ENCODE peak calls at places on chromosomes 16 and 17, in six cellular contexts. A is H1, J is neuronal stem cell, B is IMR-90, X is H9, U is trophoblast cell. D is an unnamed sample.

GRCh38 chr17:40180694-40181093 is 3.4 kb downstream of the RAPGEFL1 start:
- DNase-seq in X (no peak), U (no peak), B (no peak), J (no peak), A (no peak), D (no peak)

GRCh38 chr16:65068151-65068740 is 53.6 kb downstream of the CDH11 start:
- DNase-seq in A (no peak), X (no peak), B (peak; percentile 78), U (no peak), J (no peak), D (peak; percentile 83)

GRCh38 chr17:63649813-63650212 is 27.6 kb downstream of the MAP3K3 start:
- DNase-seq in U (no peak), A (no peak), X (no peak), B (no peak), J (no peak), D (no peak)

GRCh38 chr17:64491034-64491860 is 5.6 kb downstream of the POLG2 start:
- DNase-seq in A (no peak), J (no peak), U (peak; percentile 42), X (no peak), B (peak; percentile 42), D (peak; percentile 52)

GRCh38 chr16:72560617-72561016 is 388.7 kb upstream of the PMFBP1 start:
- DNase-seq in U (no peak), A (no peak), X (no peak), B (no peak), J (no peak), D (peak; percentile 10)

GRCh38 chr17:40458001-40458791 is 14.9 kb downstream of the IGFBP4 start:
- DNase-seq in J (no peak), B (peak; percentile 84), A (no peak), U (no peak), X (no peak), D (no peak)

GRCh38 chr17:64024215-64024654 is 3.8 kb upstream of the ICAM2 start:
- DNase-seq in U (peak; percentile 38), B (no peak), A (no peak), X (no peak), J (no peak), D (no peak)

GRCh38 chr16:19223235-19223847 is 55.3 kb downstream of the SYT17 start:
- DNase-seq in X (peak; percentile 67), U (no peak), B (peak; percentile 4), J (peak; percentile 47), A (peak; percentile 89), D (no peak)

GRCh38 chr17:67514998-67515397 is 137.9 kb downstream of the PITPNC1 start:
- DNase-seq in J (no peak), B (no peak), A (no peak), X (peak; percentile 34), U (no peak), D (no peak)

GRCh38 chr16:29029168-29029994 is 44.5 kb downstream of the LAT start:
- DNase-seq in B (peak; percentile 98), J (peak; percentile 20), X (peak; percentile 38), A (peak; percentile 58), U (no peak), D (peak; percentile 97)

GRCh38 chr17:40218740-40219072 is 398 bp upstream of the WIPF2 start:
- DNase-seq in A (peak; percentile 82), B (peak; percentile 86), U (peak; percentile 70), J (peak; percentile 84), X (peak; percentile 94), D (peak; percentile 90)

GRCh38 chr17:17001076-17001777 is 29.3 kb upstream of the TNFRSF13B start:
- DNase-seq in J (no peak), U (no peak), A (no peak), X (no peak), B (no peak), D (no peak)

GRCh38 chr16:49620868-49621239 is 235.1 kb downstream of the ZNF423 start:
- DNase-seq in B (no peak), X (peak; percentile 26), U (no peak), A (no peak), J (no peak), D (no peak)

GRCh38 chr16:58768145-58768544 is 34.0 kb upstream of the GOT2 start:
- DNase-seq in U (no peak), A (no peak), X (no peak), J (no peak), B (no peak), D (no peak)

GRCh38 chr16:5616841-5617240 is 519.2 kb upstream of the EEF2KMT start:
- DNase-seq in J (no peak), B (no peak), U (no peak), X (no peak), A (no peak), D (no peak)

GRCh38 chr16:81536648-81537047 is 92.0 kb downstream of the CMIP start:
- DNase-seq in A (no peak), J (no peak), U (no peak), X (no peak), B (no peak), D (no peak)

GRCh38 chr16:13390093-13390985 is 488.9 kb downstream of the SHISA9 start:
- DNase-seq in U (no peak), B (no peak), J (no peak), A (no peak), X (no peak), D (no peak)

GRCh38 chr17:1122681-1123396 is 56.9 kb downstream of the ABR start:
- DNase-seq in J (no peak), U (peak; percentile 63), A (peak; percentile 98), B (peak; percentile 58), X (peak; percentile 92), D (peak; percentile 60)

GRCh38 chr17:44222112-44222869 is 2.8 kb upstream of the UBTF start:
- DNase-seq in U (peak; percentile 83), X (peak; percentile 88), B (peak; percentile 66), A (peak; percentile 75), J (peak; percentile 67), D (peak; percentile 88)

GRCh38 chr17:78122221-78122990 is 6.1 kb downstream of the TMC6 start:
- DNase-seq in B (no peak), J (no peak), X (no peak), A (no peak), U (no peak), D (no peak)

GRCh38 chr16:27531186-27531585 is 18.5 kb downstream of the GTF3C1 start:
- DNase-seq in A (no peak), J (no peak), B (no peak), U (no peak), X (no peak), D (no peak)

GRCh38 chr16:89709716-89710480 is 8.4 kb upstream of the SPATA2L start:
- DNase-seq in J (no peak), X (no peak), A (no peak), U (no peak), B (no peak), D (no peak)

GRCh38 chr16:89319883-89320716 is 102.6 kb downstream of the ZNF778 start:
- DNase-seq in J (no peak), A (no peak), U (peak; percentile 99), B (peak; percentile 85), X (peak; percentile 61), D (peak; percentile 96)

DNA sequence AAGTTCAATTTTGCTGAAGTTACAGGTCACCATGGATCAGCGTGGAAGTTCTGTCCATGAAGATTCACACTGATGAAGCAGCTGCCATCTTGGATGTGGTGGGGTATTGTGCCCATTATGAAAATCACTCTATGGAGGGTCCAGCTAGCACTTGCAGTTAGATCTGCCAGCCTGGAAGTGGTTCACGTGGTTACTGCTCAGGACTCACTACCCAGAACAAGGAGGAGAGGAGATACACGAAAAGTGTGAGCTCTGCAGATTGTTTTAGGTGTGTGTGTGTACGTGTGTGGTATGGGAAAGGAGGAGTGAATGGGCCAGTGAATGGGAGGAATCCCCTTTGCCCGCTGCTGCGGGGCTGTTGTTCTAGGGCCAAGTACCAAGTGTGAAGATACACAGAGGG is 333.4 kb downstream of the MAF start:
- DNase-seq in X (no peak), B (no peak), U (no peak), A (no peak), J (no peak), D (no peak)
- H3K14ac ChIP-seq in X (no peak overlapping the region), B (no peak overlapping the region), U (no peak overlapping the region), A (no peak overlapping the region), J (no peak overlapping the region), D (no peak overlapping the region)

GRCh38 chr16:491225-491919 is 36.1 kb upstream of the CAPN15 start:
- DNase-seq in U (no peak), J (no peak), X (no peak), A (no peak), B (no peak), D (peak; percentile 18)

GRCh38 chr16:489606-490005 is 37.9 kb upstream of the CAPN15 start:
- DNase-seq in J (no peak), U (no peak), B (no peak), X (no peak), A (no peak), D (no peak)

GRCh38 chr16:495127-495748 is 32.3 kb upstream of the CAPN15 start:
- DNase-seq in A (peak; percentile 80), B (peak; percentile 27), U (peak; percentile 30), X (peak; percentile 82), J (no peak), D (peak; percentile 60)

GRCh38 chr16:492211-492875 is 35.2 kb upstream of the CAPN15 start:
- DNase-seq in J (peak; percentile 23), U (no peak), X (peak; percentile 52), A (no peak), B (no peak), D (no peak)

DNA sequence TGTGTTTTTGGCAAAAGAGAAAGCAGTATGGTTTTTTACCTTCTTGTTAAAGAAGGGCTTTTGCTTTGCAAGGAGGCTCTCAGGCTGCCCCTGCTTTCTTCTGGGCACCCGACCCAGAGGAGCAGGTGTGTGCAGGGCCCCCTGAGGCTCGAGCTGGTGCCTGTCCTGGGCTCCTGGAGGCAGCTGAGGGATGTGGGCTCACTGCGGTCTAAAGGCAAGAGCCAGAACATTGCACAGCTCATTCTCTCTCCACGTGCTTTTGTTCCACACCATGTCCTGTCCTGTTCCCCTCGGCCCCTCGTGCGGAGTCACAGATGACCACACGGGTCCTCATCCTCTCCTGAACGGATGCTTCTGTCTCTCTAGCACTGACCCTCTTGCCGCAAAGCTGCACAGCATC is 36.7 kb upstream of the CAPN15 start:
- DNase-seq in X (no peak), U (no peak), B (no peak), A (no peak), J (no peak), D (no peak)
- H3K18ac ChIP-seq in X (no peak overlapping the region), U (no peak overlapping the region), B (no peak overlapping the region), A (peak overlapping the region; percentile 13), J (no peak overlapping the region), D (no peak overlapping the region)

GRCh38 chr17:60244656-60245055 is 94.9 kb downstream of the CA4 start:
- DNase-seq in U (no peak), B (no peak), A (no peak), J (no peak), X (no peak), D (no peak)
- H3K14ac ChIP-seq in U (no peak overlapping the region), B (no peak overlapping the region), A (no peak overlapping the region), J (no peak overlapping the region), X (no peak overlapping the region), D (no peak overlapping the region)

GRCh38 chr17:50518265-50519023 is 10.2 kb downstream of the MYCBPAP start:
- DNase-seq in U (no peak), X (no peak), J (no peak), B (no peak), A (no peak), D (no peak)

GRCh38 chr17:50517504-50518264 is 9.4 kb downstream of the MYCBPAP start:
- DNase-seq in B (no peak), U (no peak), J (no peak), A (no peak), X (no peak), D (no peak)

GRCh38 chr17:50520483-50520882 is 12.1 kb upstream of the EPN3 start:
- DNase-seq in A (no peak), B (no peak), J (no peak), X (no peak), U (no peak), D (no peak)

GRCh38 chr17:50521517-50521916 is 11.0 kb upstream of the EPN3 start:
- DNase-seq in J (no peak), X (no peak), A (no peak), U (no peak), B (no peak), D (no peak)

GRCh38 chr17:50519141-50519834 is 11.0 kb downstream of the MYCBPAP start:
- DNase-seq in J (no peak), A (no peak), B (no peak), U (peak; percentile 94), X (no peak), D (no peak)
- H3K18ac ChIP-seq in J (no peak overlapping the region), A (no peak overlapping the region), B (no peak overlapping the region), U (no peak overlapping the region), X (no peak overlapping the region), D (no peak overlapping the region)

D was measured in mesenchymal stem cell.